ENCODE peak calls at places on chromosomes 6 and 20, in seven cellular contexts. R, M, K, J, V, O and S are unnamed samples.

GRCh38 chr6:35642471-35643161 is 46.1 kb downstream of the FKBP5 start:
- DNase-seq in K (no peak), R (no peak), O (no peak), J (no peak), V (no peak), M (no peak), S (no peak)

GRCh38 chr6:1624071-1624847 is 14.5 kb downstream of the FOXC1 start:
- DNase-seq in M (no peak), V (no peak), O (no peak), K (peak), R (no peak), J (peak), S (no peak)

GRCh38 chr20:50670126-50670862 is 21.0 kb downstream of the RIPOR3 start:
- DNase-seq in O (peak), K (no peak), J (no peak), V (no peak), M (peak), R (peak), S (peak)

GRCh38 chr6:104705095-104705707 is 154.5 kb downstream of the HACE1 start:
- DNase-seq in O (peak), R (no peak), K (no peak), M (no peak), V (peak), J (no peak), S (no peak)

GRCh38 chr6:111080713-111081112 is 6.6 kb upstream of the SLC16A10 start:
- DNase-seq in O (no peak), V (no peak), M (no peak), K (no peak), J (no peak), R (no peak), S (no peak)

GRCh38 chr6:169131356-169131755 is 122.3 kb downstream of the THBS2 start:
- DNase-seq in O (no peak), J (no peak), M (no peak), R (no peak), V (peak), K (no peak), S (peak)

GRCh38 chr6:144008501-144009245 is 614 bp upstream of the PLAGL1 start:
- DNase-seq in K (peak), J (peak), O (no peak), R (no peak), V (peak), M (peak), S (no peak)

GRCh38 chr6:147508073-147508870 is at the start of gene SAMD5:
- DNase-seq in K (peak), O (peak), V (peak), R (peak), J (peak), M (peak), S (peak)